ENCODE peak calls at places on chromosomes 5 and 9, in ten cellular contexts. L is OCI-LY7, O is PC-3, R is left ventricle myocardium inferior, V is endothelial cell, J is retinal pigment epithelial cell, D is HFFc6, G is AG04450, M is HCT116, U is cardiac muscle cell. X is an unnamed sample.

GRCh38 chr9:72597181-72597517 is 75.7 kb downstream of the TMC1 start:
- DNase-seq in L (no peak), O (no peak), R (no peak), V (no peak), J (no peak), D (no peak), G (no peak), M (no peak), U (no peak), X (no peak)

GRCh38 chr5:21802869-21803490 is 1050.2 kb downstream of the CDH12 start:
- DNase-seq in L (peak; percentile 26), O (peak; percentile 79), R (no peak), V (no peak), J (no peak), D (peak; percentile 1), G (no peak), M (no peak), U (peak; percentile 30), X (peak; percentile 45)

GRCh38 chr9:18268381-18268780 is 205.6 kb upstream of the ADAMTSL1 start:
- DNase-seq in L (no peak), O (peak; percentile 86), R (no peak), V (no peak), J (no peak), D (peak; percentile 11), G (no peak), M (peak; percentile 18), U (no peak), X (no peak)

GRCh38 chr5:119311688-119312087 is 44.1 kb upstream of the TNFAIP8 start:
- DNase-seq in L (no peak), O (no peak), R (no peak), V (no peak), J (no peak), D (no peak), G (no peak), M (no peak), U (no peak), X (no peak)

GRCh38 chr9:70120834-70121510 is 77.3 kb downstream of the MAMDC2 start:
- DNase-seq in L (no peak), O (peak; percentile 83), R (peak; percentile 76), V (no peak), J (no peak), D (peak; percentile 95), G (peak; percentile 85), M (no peak), U (no peak), X (peak; percentile 85)

GRCh38 chr9:75084081-75084672 is 3.8 kb downstream of the NMRK1 start:
- DNase-seq in L (no peak), O (no peak), R (no peak), V (no peak), J (no peak), D (no peak), G (no peak), M (no peak), U (no peak), X (no peak)

GRCh38 chr5:129631946-129632345 is 115.9 kb upstream of the MINAR2 start:
- DNase-seq in L (no peak), O (no peak), R (no peak), V (no peak), J (no peak), D (no peak), G (no peak), M (no peak), U (no peak), X (peak; percentile 49)

GRCh38 chr5:176609724-176610429 is at the start of gene GPRIN1:
- DNase-seq in L (peak; percentile 80), O (peak; percentile 68), R (peak; percentile 48), V (peak; percentile 81), J (no peak), D (no peak), G (no peak), M (peak; percentile 18), U (peak; percentile 93), X (peak; percentile 63)

GRCh38 chr5:55383254-55383653 is 75.5 kb downstream of the MTREX start:
- DNase-seq in L (no peak), O (no peak), R (no peak), V (no peak), J (no peak), D (no peak), G (no peak), M (no peak), U (no peak), X (no peak)

GRCh38 chr5:55372130-55372925 is 64.5 kb downstream of the MTREX start:
- DNase-seq in L (no peak), O (no peak), R (no peak), V (no peak), J (no peak), D (no peak), G (no peak), M (no peak), U (no peak), X (no peak)

GRCh38 chr5:55377810-55378209 is 70.0 kb downstream of the MTREX start:
- DNase-seq in L (no peak), O (no peak), R (no peak), V (no peak), J (no peak), D (no peak), G (no peak), M (no peak), U (no peak), X (no peak)
- TF ChIP-seq CTCF in L (no peak), O (no peak), R (no peak), V (no peak), J (no peak), D (no peak), G (no peak), M (no peak), U (no peak), X (no peak)

DNA sequence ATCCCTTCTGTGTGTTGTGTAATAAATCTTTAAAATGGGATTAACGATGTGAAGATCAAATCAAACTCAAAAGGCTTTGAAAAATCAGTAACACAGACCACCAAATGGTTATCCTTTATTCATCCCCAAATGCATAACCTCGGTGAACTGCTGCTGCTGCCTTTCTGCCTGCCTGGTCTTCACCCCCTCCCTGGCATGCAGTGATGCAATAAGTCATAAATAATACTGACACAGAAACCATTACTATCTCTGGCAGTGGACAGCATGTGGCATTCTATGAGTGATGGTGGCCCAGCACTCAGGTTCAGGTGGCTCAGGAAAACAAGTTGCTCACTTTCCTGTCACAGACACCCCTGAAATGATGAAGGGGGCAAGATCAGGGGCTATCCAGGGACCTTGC is 178.2 kb downstream of the FAM114A2 start:
- DNase-seq in L (no peak), O (no peak), R (no peak), V (no peak), J (no peak), D (no peak), G (no peak), M (no peak), U (no peak), X (peak; percentile 17)
- TF ChIP-seq CTCF in L (no peak), O (no peak), R (no peak), V (no peak), J (no peak), D (no peak), G (no peak), M (no peak), U (no peak), X (no peak)

GRCh38 chr5:26660116-26660515 is 378.3 kb downstream of the CDH9 start:
- DNase-seq in L (no peak), O (no peak), R (no peak), V (no peak), J (no peak), D (no peak), G (no peak), M (no peak), U (no peak), X (no peak)

GRCh38 chr5:26663500-26663899 is 374.9 kb downstream of the CDH9 start:
- DNase-seq in L (no peak), O (no peak), R (no peak), V (no peak), J (no peak), D (no peak), G (no peak), M (no peak), U (no peak), X (no peak)

DNA sequence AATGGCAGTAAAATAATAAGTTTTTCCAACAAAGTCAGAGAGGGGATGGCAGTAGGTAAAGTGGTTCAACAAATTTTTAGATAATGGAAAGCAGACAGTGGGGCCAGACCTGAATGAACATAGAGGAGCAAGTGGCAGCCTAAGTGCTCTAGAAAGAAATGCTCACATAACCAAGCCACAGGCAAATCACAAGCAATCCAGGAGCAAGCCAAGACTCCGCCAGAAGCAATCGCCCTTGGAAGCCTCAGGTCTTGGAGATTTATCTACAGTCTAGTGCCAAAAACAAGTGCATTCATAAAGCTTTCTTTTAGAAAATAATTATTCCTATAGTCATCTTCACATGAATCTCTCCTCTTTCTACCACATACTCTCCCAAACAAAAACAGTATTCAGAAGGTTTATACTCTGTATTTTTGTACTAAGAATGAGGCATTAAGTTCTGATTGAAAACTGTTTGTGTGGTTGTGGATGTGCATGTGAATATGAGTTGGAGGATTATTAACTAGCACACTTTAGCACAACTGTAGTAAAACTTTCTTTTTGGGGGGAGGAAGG is 375.5 kb downstream of the CDH9 start:
- DNase-seq in L (no peak), O (no peak), R (no peak), V (no peak), J (no peak), D (no peak), G (no peak), M (no peak), U (no peak), X (no peak)
- TF ChIP-seq CTCF in L (no peak), O (no peak), R (no peak), V (no peak), J (no peak), D (no peak), G (no peak), M (no peak), U (no peak), X (no peak)

GRCh38 chr5:168298949-168299348 is 7.5 kb downstream of the WWC1 start:
- DNase-seq in L (no peak), O (no peak), R (no peak), V (no peak), J (no peak), D (no peak), G (no peak), M (no peak), U (no peak), X (no peak)

GRCh38 chr5:168291961-168292782 is 727 bp downstream of the WWC1 start:
- DNase-seq in L (no peak), O (no peak), R (no peak), V (peak; percentile 35), J (no peak), D (no peak), G (no peak), M (no peak), U (no peak), X (peak; percentile 55)

GRCh38 chr5:168292783-168293696 is 1.6 kb downstream of the WWC1 start:
- DNase-seq in L (no peak), O (no peak), R (no peak), V (no peak), J (no peak), D (no peak), G (no peak), M (no peak), U (no peak), X (peak; percentile 27)

GRCh38 chr5:168296687-168297086 is 5.2 kb downstream of the WWC1 start:
- DNase-seq in L (no peak), O (no peak), R (no peak), V (no peak), J (no peak), D (no peak), G (no peak), M (no peak), U (no peak), X (no peak)

DNA sequence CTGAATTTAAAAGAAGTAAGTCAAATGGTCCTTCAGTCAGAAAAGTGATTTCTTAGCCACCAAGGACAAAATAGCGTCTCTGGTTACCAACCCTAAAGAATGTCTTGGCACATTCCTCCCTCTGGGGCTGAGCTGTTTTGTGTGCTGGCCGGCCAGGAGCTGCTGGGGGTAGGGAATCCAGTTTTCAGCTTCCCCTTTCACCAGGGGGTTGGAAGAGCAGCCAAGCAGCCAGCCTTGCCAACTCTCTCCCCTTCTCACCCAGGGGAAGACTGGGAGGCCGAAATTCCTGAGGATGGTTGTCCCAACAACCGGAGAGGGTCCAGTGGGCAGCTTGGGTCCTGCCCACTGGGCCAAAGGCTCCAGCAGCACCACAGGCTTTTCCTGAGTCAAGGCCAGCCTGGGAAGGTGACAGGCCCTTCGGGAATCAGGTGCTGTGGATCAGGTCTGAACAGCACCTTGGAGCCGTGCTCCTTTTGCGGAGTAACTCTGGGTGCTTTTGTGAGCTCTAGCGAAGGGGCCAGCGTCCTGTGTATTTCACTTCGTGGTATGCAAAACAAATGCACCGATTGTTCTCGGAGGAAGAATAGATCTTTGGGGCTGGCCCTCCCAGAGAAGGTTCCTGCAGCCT is 4.2 kb downstream of the WWC1 start:
- DNase-seq in L (no peak), O (peak; percentile 80), R (no peak), V (peak; percentile 62), J (no peak), D (peak; percentile 48), G (peak; percentile 46), M (no peak), U (peak; percentile 71), X (peak; percentile 76)
- TF ChIP-seq CTCF in L (no peak), O (peak; percentile 49), R (peak; percentile 43), V (peak; percentile 60), J (peak; percentile 68), D (peak; percentile 70), G (peak; percentile 82), M (peak; percentile 55), U (peak; percentile 72), X (peak; percentile 38)